ENCODE peak calls at places on chromosomes 12 and 14, in nine cellular contexts. U is activated CD4-positive, CD25-positive, alpha-beta regulatory T cell; A is mucosa of gallbladder; L is upper lobe of right lung; R is hepatic stellate cell; M is WTC11; N is astrocyte of the spinal cord; Q is stimulated activated CD4-positive, alpha-beta T cell treated with anti-CD3 and anti-CD28 coated beads, Interleukin-15, amount 100 ng/mL, for 24 hours; K is T-helper 9 cell. V is an unnamed sample.

GRCh38 chr14:89890589-89890988 is 63.9 kb downstream of the EFCAB11 start:
- DNase-seq in U (no peak), A (no peak), L (no peak), R (no peak), M (no peak), N (no peak), Q (no peak), K (no peak), V (no peak)

GRCh38 chr12:7242176-7243101 is 53.0 kb downstream of the PEX5 start:
- DNase-seq in U (no peak), A (no peak), L (no peak), R (no peak), M (no peak), N (no peak), Q (no peak), K (no peak), V (no peak)

GRCh38 chr14:66628646-66629045 is 120.7 kb downstream of the GPHN start:
- DNase-seq in U (no peak), A (no peak), L (no peak), R (no peak), M (no peak), N (no peak), Q (no peak), K (no peak), V (no peak)

GRCh38 chr12:56486694-56487093 is 1.3 kb downstream of the GLS2 start:
- DNase-seq in U (no peak), A (no peak), L (no peak), R (no peak), M (no peak), N (no peak), Q (no peak), K (no peak), V (no peak)

GRCh38 chr12:95642583-95642982 is 91.3 kb upstream of the USP44 start:
- DNase-seq in U (no peak), A (no peak), L (no peak), R (no peak), M (no peak), N (no peak), Q (no peak), K (no peak), V (no peak)

GRCh38 chr14:34640826-34641225 is 10.9 kb upstream of the SNX6 start:
- DNase-seq in U (no peak), A (no peak), L (no peak), R (no peak), M (no peak), N (no peak), Q (no peak), K (no peak), V (no peak)

GRCh38 chr12:9776795-9777194 is 16.1 kb upstream of the CD69 start:
- DNase-seq in U (no peak), A (no peak), L (no peak), R (no peak), M (no peak), N (no peak), Q (no peak), K (no peak), V (no peak)

GRCh38 chr12:112178796-112179195 is 53.4 kb downstream of the TRAFD1 start:
- DNase-seq in U (no peak), A (no peak), L (no peak), R (no peak), M (no peak), N (no peak), Q (no peak), K (no peak), V (no peak)

GRCh38 chr12:75196865-75197264 is 12.8 kb downstream of the KCNC2 start:
- DNase-seq in U (no peak), A (no peak), L (no peak), R (no peak), M (no peak), N (no peak), Q (no peak), K (no peak), V (no peak)

GRCh38 chr14:98984719-98985041 is 287.3 kb downstream of the BCL11B start:
- DNase-seq in U (peak; percentile 47), A (peak; percentile 32), L (no peak), R (no peak), M (no peak), N (no peak), Q (peak; percentile 74), K (peak; percentile 54), V (no peak)

GRCh38 chr12:66467932-66468331 is 165.6 kb downstream of the HELB start:
- DNase-seq in U (no peak), A (no peak), L (no peak), R (no peak), M (no peak), N (no peak), Q (no peak), K (no peak), V (no peak)

GRCh38 chr14:79091381-79091963 is 921.3 kb downstream of the NRXN3 start:
- DNase-seq in U (no peak), A (no peak), L (no peak), R (no peak), M (peak; percentile 16), N (no peak), Q (no peak), K (no peak), V (no peak)

GRCh38 chr14:85233756-85234545 is 296.0 kb upstream of the FLRT2 start:
- DNase-seq in U (no peak), A (no peak), L (no peak), R (no peak), M (no peak), N (peak; percentile 53), Q (no peak), K (no peak), V (no peak)

GRCh38 chr12:106282457-106283097 is 20.0 kb upstream of the TCP11L2 start:
- DNase-seq in U (no peak), A (peak; percentile 36), L (no peak), R (peak; percentile 47), M (peak; percentile 30), N (peak; percentile 46), Q (peak; percentile 51), K (peak; percentile 26), V (no peak)

GRCh38 chr14:63231733-63232132 is 27.5 kb downstream of the RHOJ start:
- DNase-seq in U (no peak), A (no peak), L (no peak), R (no peak), M (no peak), N (no peak), Q (no peak), K (no peak), V (no peak)

GRCh38 chr14:91299483-91300115 is 55.1 kb upstream of the GPR68 start:
- DNase-seq in U (no peak), A (no peak), L (no peak), R (no peak), M (no peak), N (no peak), Q (peak; percentile 40), K (no peak), V (no peak)

GRCh38 chr14:104250175-104250574 is 111.8 kb downstream of the KIF26A start:
- DNase-seq in U (no peak), A (no peak), L (peak; percentile 40), R (no peak), M (no peak), N (no peak), Q (no peak), K (no peak), V (no peak)

GRCh38 chr14:96698846-96699543 is 98.2 kb upstream of the VRK1 start:
- DNase-seq in U (no peak), A (no peak), L (no peak), R (no peak), M (no peak), N (no peak), Q (peak; percentile 34), K (no peak), V (no peak)

GRCh38 chr12:93901739-93902138 is 224.6 kb downstream of the CRADD start:
- DNase-seq in U (no peak), A (no peak), L (no peak), R (no peak), M (no peak), N (no peak), Q (no peak), K (no peak), V (no peak)

GRCh38 chr14:33467967-33468366 is 482.9 kb downstream of the EGLN3 start:
- DNase-seq in U (no peak), A (no peak), L (no peak), R (no peak), M (no peak), N (no peak), Q (no peak), K (no peak), V (no peak)

GRCh38 chr14:64811676-64812075 is 68.0 kb downstream of the SPTB start:
- DNase-seq in U (no peak), A (no peak), L (no peak), R (no peak), M (no peak), N (no peak), Q (no peak), K (no peak), V (no peak)

GRCh38 chr12:41418586-41418985 is 230.5 kb downstream of the PDZRN4 start:
- DNase-seq in U (no peak), A (no peak), L (no peak), R (no peak), M (peak; percentile 10), N (no peak), Q (no peak), K (no peak), V (no peak)

GRCh38 chr12:121810234-121810817 is 6.5 kb downstream of the SETD1B start:
- DNase-seq in U (no peak), A (no peak), L (no peak), R (no peak), M (no peak), N (no peak), Q (peak; percentile 3), K (no peak), V (no peak)

GRCh38 chr12:52130695-52131094 is 51.2 kb downstream of the SMIM41 start:
- DNase-seq in U (no peak), A (no peak), L (peak; percentile 47), R (peak; percentile 1), M (no peak), N (no peak), Q (no peak), K (no peak), V (no peak)

GRCh38 chr14:75497191-75497590 is 25.1 kb upstream of the BATF start:
- DNase-seq in U (no peak), A (no peak), L (no peak), R (no peak), M (no peak), N (no peak), Q (peak; percentile 62), K (no peak), V (no peak)

GRCh38 chr14:76396714-76397187 is 20.8 kb downstream of the ESRRB start:
- DNase-seq in U (no peak), A (no peak), L (no peak), R (no peak), M (no peak), N (no peak), Q (no peak), K (no peak), V (no peak)

GRCh38 chr14:100906420-100906819 is 2.9 kb upstream of the RTL1 start:
- DNase-seq in U (no peak), A (no peak), L (no peak), R (no peak), M (peak; percentile 61), N (no peak), Q (no peak), K (no peak), V (no peak)

GRCh38 chr14:63940387-63940786 is 87.6 kb downstream of the SYNE2 start:
- DNase-seq in U (no peak), A (no peak), L (no peak), R (no peak), M (no peak), N (no peak), Q (no peak), K (no peak), V (no peak)

GRCh38 chr14:94075008-94075407 is 6.0 kb downstream of the DDX24 start:
- DNase-seq in U (no peak), A (no peak), L (no peak), R (no peak), M (no peak), N (no peak), Q (no peak), K (no peak), V (no peak)

GRCh38 chr14:102079700-102079979 is 7.2 kb downstream of the HSP90AA1 start:
- DNase-seq in U (no peak), A (no peak), L (no peak), R (no peak), M (no peak), N (no peak), Q (no peak), K (no peak), V (no peak)

GRCh38 chr14:102949801-102950451 is 27.5 kb downstream of the AMN start:
- DNase-seq in U (no peak), A (peak; percentile 55), L (no peak), R (no peak), M (no peak), N (peak; percentile 54), Q (no peak), K (no peak), V (no peak)